ENCODE peak calls at places on chromosomes 6 and 20, in six cellular contexts. T is RWPE2, V is IMR-90, W is LoVo, K is amniotic epithelial cell, L is smooth muscle cell of the brain vasculature. X is an unnamed sample.

GRCh38 chr20:35404614-35405259 is 7.0 kb downstream of the UQCC1 start:
- DNase-seq in T (no peak), V (no peak), W (no peak), K (no peak), L (no peak), X (no peak)

GRCh38 chr6:135703621-135704020 is 147.9 kb upstream of the PDE7B start:
- DNase-seq in T (no peak), V (no peak), W (no peak), K (peak; percentile 60), L (no peak), X (no peak)

GRCh38 chr6:1771324-1771723 is 161.6 kb downstream of the FOXC1 start:
- DNase-seq in T (no peak), V (peak; percentile 44), W (peak; percentile 16), K (no peak), L (no peak), X (no peak)

GRCh38 chr6:138979365-138979764 is 8.7 kb downstream of the REPS1 start:
- DNase-seq in T (no peak), V (peak; percentile 17), W (no peak), K (peak; percentile 29), L (no peak), X (no peak)

GRCh38 chr6:90062051-90062450 is 167.8 kb downstream of the GJA10 start:
- DNase-seq in T (no peak), V (no peak), W (no peak), K (no peak), L (no peak), X (no peak)

GRCh38 chr20:33209789-33210188 is 7.4 kb upstream of the BPIFA3 start:
- DNase-seq in T (no peak), V (peak; percentile 52), W (peak; percentile 59), K (peak; percentile 45), L (peak; percentile 9), X (peak; percentile 51)

GRCh38 chr6:81751388-81752083 is 945 bp downstream of the TENT5A start:
- DNase-seq in T (peak; percentile 62), V (peak; percentile 38), W (no peak), K (peak; percentile 48), L (no peak), X (no peak)

GRCh38 chr6:37679539-37680476 is 17.9 kb downstream of the MDGA1 start:
- DNase-seq in T (no peak), V (no peak), W (no peak), K (no peak), L (no peak), X (no peak)

GRCh38 chr6:12071064-12071615 is 59.0 kb downstream of the HIVEP1 start:
- DNase-seq in T (no peak), V (no peak), W (no peak), K (no peak), L (no peak), X (no peak)

GRCh38 chr6:75282706-75283105 is 1.9 kb downstream of the TMEM30A start:
- DNase-seq in T (no peak), V (no peak), W (no peak), K (no peak), L (no peak), X (no peak)

GRCh38 chr6:139369568-139370046 is 4.8 kb downstream of the CITED2 start:
- DNase-seq in T (no peak), V (peak; percentile 80), W (peak; percentile 54), K (no peak), L (peak; percentile 36), X (no peak)

GRCh38 chr6:157455028-157455714 is 74.2 kb downstream of the ZDHHC14 start:
- DNase-seq in T (no peak), V (no peak), W (no peak), K (no peak), L (no peak), X (no peak)

GRCh38 chr20:14219801-14220461 is 117.5 kb downstream of the FLRT3 start:
- DNase-seq in T (peak; percentile 82), V (no peak), W (peak; percentile 74), K (no peak), L (no peak), X (peak; percentile 69)

GRCh38 chr6:75233097-75233615 is 10.4 kb downstream of the COX7A2 start:
- DNase-seq in T (no peak), V (no peak), W (no peak), K (no peak), L (no peak), X (no peak)

GRCh38 chr6:135280375-135281136 is 99.4 kb downstream of the MYB start:
- DNase-seq in T (no peak), V (peak; percentile 70), W (no peak), K (peak; percentile 84), L (no peak), X (no peak)

GRCh38 chr6:7787137-7787575 is 61.3 kb downstream of the BMP6 start:
- DNase-seq in T (no peak), V (peak; percentile 74), W (no peak), K (peak; percentile 89), L (no peak), X (no peak)

GRCh38 chr6:44388135-44388487 is 605 bp downstream of the CDC5L start:
- DNase-seq in T (no peak), V (no peak), W (no peak), K (no peak), L (no peak), X (no peak)

GRCh38 chr6:11929451-11929850 is 82.7 kb upstream of the HIVEP1 start:
- DNase-seq in T (no peak), V (no peak), W (no peak), K (peak; percentile 14), L (no peak), X (no peak)

GRCh38 chr20:35135867-35136586 is 11.1 kb downstream of the EDEM2 start:
- DNase-seq in T (peak; percentile 56), V (peak; percentile 61), W (no peak), K (peak; percentile 75), L (no peak), X (no peak)

GRCh38 chr6:29926795-29927427 is 15.4 kb upstream of the HLA-A start:
- DNase-seq in T (no peak), V (peak; percentile 73), W (peak; percentile 68), K (peak; percentile 74), L (peak; percentile 21), X (no peak)

GRCh38 chr6:11975353-11975977 is 36.6 kb upstream of the HIVEP1 start:
- DNase-seq in T (no peak), V (no peak), W (no peak), K (no peak), L (no peak), X (no peak)

GRCh38 chr6:106194949-106195919 is 109.1 kb downstream of the PRDM1 start:
- DNase-seq in T (no peak), V (peak; percentile 68), W (peak; percentile 67), K (peak; percentile 88), L (no peak), X (no peak)

X was measured in NT2/D1.